ENCODE peak calls at places on chromosomes 6 and 20, in five cellular contexts. Z is GM12865, J is GM23338, R is upper lobe of right lung, C is endothelial cell. M is an unnamed sample.

GRCh38 chr6:137685798-137686197 is 181.3 kb upstream of the TNFAIP3 start:
- DNase-seq in R (no peak), J (no peak), C (no peak), Z (no peak), M (no peak)

GRCh38 chr6:54188832-54189231 is 77.6 kb downstream of the MLIP start:
- DNase-seq in Z (no peak), R (no peak), C (no peak), J (no peak), M (no peak)

GRCh38 chr6:88629838-88630462 is 333.5 kb downstream of the RNGTT start:
- DNase-seq in J (peak; percentile 81), C (peak; percentile 15), Z (peak; percentile 69), R (no peak), M (peak; percentile 79)

GRCh38 chr6:129329677-129330076 is 380.3 kb downstream of the ARHGAP18 start:
- DNase-seq in Z (no peak), R (no peak), C (no peak), J (no peak), M (no peak)

GRCh38 chr6:111482959-111483735 is at the start of gene REV3L:
- DNase-seq in Z (peak; percentile 95), J (peak; percentile 91), R (peak; percentile 95), C (peak; percentile 82), M (peak; percentile 95)

GRCh38 chr6:106257195-106257594 is 68.4 kb downstream of the ATG5 start:
- DNase-seq in C (no peak), R (no peak), J (no peak), Z (no peak), M (no peak)

GRCh38 chr6:124197148-124197547 is 393.5 kb downstream of the NKAIN2 start:
- DNase-seq in J (peak; percentile 26), C (no peak), Z (no peak), R (no peak), M (no peak)

GRCh38 chr20:64223526-64224067 is 32.0 kb upstream of the PCMTD2 start:
- DNase-seq in R (no peak), C (peak; percentile 78), Z (peak; percentile 27), J (peak; percentile 92), M (peak; percentile 90)

GRCh38 chr20:48948612-48949011 is 27.1 kb downstream of the ARFGEF2 start:
- DNase-seq in R (no peak), J (peak; percentile 28), Z (no peak), C (no peak), M (no peak)

GRCh38 chr20:48951646-48952045 is 30.1 kb downstream of the ARFGEF2 start:
- DNase-seq in C (no peak), Z (no peak), J (no peak), R (no peak), M (no peak)

GRCh38 chr20:48952656-48953055 is 31.1 kb downstream of the ARFGEF2 start:
- DNase-seq in J (no peak), C (no peak), Z (no peak), R (no peak), M (no peak)

GRCh38 chr20:48951041-48951440 is 29.5 kb downstream of the ARFGEF2 start:
- DNase-seq in R (no peak), C (no peak), J (no peak), Z (no peak), M (no peak)

DNA sequence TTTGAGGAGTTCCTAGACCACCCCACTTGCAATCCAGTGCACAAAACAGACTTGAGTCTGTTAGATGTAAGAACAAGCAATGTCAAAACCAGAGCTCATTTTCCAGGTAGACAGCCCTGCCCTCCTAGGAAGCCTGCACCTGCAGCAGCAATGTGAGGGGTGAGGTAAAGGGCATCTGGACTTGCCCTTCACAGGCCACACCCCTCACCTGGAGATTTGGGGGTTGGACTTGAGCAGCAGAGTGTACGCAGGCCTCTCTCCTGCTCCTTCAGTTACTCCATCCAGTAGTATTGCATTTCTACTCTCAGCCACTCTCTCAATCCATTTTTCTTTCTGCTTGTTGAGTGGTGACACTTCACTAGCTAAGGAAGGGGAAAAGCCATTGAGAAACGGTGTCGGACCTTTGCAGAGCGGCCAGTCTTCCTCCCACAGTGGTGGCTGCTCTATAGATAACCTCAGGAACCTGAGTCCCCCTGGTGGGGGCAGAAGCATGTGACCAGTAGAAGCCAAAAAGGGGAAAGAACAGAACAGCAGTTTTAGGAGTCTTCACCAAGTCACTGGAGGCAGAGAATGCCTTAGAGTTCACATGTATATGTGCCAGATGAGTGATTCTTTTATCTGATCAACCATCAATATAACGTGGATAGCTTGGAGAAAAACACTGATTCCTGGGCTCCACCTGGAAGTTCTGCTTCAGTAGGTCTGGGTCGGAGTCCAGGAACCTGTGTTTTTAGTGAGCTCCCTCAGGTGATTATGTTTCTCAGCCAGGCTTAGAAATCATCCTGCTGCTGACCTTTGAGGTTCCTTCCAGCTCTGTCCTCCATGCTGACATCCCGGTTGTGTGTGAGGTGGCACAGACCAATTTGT is 28.0 kb downstream of the ARFGEF2 start:
- DNase-seq in J (peak; percentile 43), C (peak; percentile 33), Z (no peak), R (no peak), M (peak; percentile 25)
- TF ChIP-seq CTCF in J (peak; percentile 33), C (peak; percentile 24), Z (no peak), R (no peak), M (peak; percentile 36)

DNA sequence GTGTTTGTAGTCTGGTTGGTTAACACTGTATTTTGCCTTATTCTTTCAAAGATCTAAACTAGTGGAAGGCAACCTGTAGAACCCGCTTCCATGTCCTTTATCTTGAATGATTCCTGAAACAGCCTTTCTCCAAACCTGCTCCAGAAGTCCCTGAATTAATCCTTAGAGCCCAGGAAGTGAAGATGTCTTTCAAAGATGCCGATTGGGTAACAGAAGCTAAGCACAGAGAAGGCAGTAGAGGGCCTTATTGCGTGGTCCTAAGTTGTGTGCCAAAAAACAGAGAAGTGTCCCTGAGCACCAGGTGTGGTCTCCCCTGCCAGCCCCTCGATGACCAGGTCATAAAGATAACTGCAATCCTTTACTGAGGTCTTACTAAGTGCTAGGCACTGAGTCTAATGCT is 19.1 kb upstream of the ZSCAN16 start:
- DNase-seq in R (no peak), C (no peak), Z (peak; percentile 48), J (peak; percentile 34), M (no peak)
- TF ChIP-seq CTCF in R (no peak), C (no peak), Z (no peak), J (no peak), M (no peak)

GRCh38 chr6:24933868-24934401 is 1.8 kb downstream of the RIPOR2 start:
- DNase-seq in C (peak; percentile 43), Z (peak; percentile 74), R (no peak), J (peak; percentile 96), M (peak; percentile 83)
- TF ChIP-seq CTCF in C (peak; percentile 70), Z (peak; percentile 81), R (peak; percentile 57), J (peak; percentile 90), M (peak; percentile 88)

DNA sequence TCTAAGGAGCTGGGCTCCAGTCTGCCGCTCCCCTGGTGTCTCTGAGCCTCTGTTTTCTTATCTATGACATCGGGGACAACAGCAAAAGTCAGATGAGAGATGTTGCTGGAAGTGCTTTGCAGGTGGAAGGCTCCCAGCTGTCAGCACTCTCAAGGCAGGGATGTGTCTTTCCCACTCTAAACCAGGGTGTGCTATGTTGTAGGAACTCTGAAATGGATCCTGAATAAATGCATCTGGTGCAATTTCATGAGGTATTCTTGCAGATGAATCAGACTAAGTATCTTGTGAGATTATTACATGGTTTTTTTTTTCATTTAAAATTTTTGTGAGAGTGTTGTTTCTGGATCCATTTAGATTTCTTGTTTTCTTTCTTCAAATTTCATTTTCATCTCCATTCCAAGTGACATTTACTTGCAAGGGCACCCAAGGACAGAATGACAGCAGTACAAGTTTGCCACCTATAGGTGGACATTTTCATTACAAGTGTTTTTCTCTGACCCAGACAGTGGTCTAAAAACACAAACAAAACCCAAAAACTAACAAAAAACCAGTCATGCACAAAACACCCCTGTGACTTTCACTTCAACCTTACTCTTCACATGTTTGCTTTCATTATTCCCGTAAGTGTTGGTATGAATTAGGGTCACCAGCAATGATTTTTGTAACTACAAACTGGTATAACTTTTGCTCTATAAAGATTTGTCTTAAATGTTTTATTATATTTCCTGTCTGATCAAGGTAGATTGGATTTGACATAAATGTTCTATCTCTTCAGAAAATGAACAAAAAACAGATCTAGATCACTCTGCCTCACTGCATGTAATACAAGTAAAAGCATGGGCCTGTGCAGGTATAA is 14.7 kb upstream of the SIM1 start:
- DNase-seq in C (no peak), R (no peak), Z (peak; percentile 76), J (peak; percentile 67), M (peak; percentile 55)
- TF ChIP-seq CTCF in C (peak; percentile 90), R (peak; percentile 65), Z (peak; percentile 67), J (peak; percentile 84), M (peak; percentile 86)

GRCh38 chr6:122012576-122012975 is 386.9 kb upstream of the HSF2 start:
- DNase-seq in R (no peak), C (no peak), Z (no peak), J (no peak), M (no peak)
- TF ChIP-seq CTCF in R (no peak), C (no peak), Z (no peak), J (no peak), M (no peak)

M was measured in neural progenitor cell.